ENCODE peak calls at places on chromosome 15, in six cellular contexts. L is IMR-90, I is H9, Y is neuronal stem cell, K is mesenchymal stem cell, B is trophoblast cell. Z is an unnamed sample.

GRCh38 chr15:58410353-58410752 is 21.4 kb upstream of the LIPC start:
- DNase-seq in L (peak), I (no peak), Y (no peak), K (no peak), B (no peak), Z (no peak)

GRCh38 chr15:77609558-77609957 is 23.2 kb downstream of the LINGO1 start:
- DNase-seq in L (no peak), I (no peak), Y (no peak), K (no peak), B (no peak), Z (no peak)

GRCh38 chr15:29988689-29989088 is 94.1 kb upstream of the GOLGA8J start:
- DNase-seq in L (peak), I (no peak), Y (no peak), K (no peak), B (no peak), Z (no peak)

GRCh38 chr15:73927476-73928240 is 1.4 kb downstream of the LOXL1 start:
- DNase-seq in L (peak), I (peak), Y (no peak), K (no peak), B (peak), Z (peak)

GRCh38 chr15:80494311-80494710 is 90.1 kb downstream of the ARNT2 start:
- DNase-seq in L (peak), I (no peak), Y (no peak), K (peak), B (peak), Z (no peak)

GRCh38 chr15:56770191-56770590 is 36.9 kb upstream of the ZNF280D start:
- DNase-seq in L (no peak), I (no peak), Y (no peak), K (no peak), B (no peak), Z (no peak)

GRCh38 chr15:85154061-85154460 is 172.4 kb downstream of the PDE8A start:
- DNase-seq in L (no peak), I (no peak), Y (no peak), K (no peak), B (no peak), Z (no peak)

GRCh38 chr15:67573194-67573593 is 30.7 kb downstream of the MAP2K5 start:
- DNase-seq in L (no peak), I (no peak), Y (no peak), K (no peak), B (no peak), Z (no peak)

GRCh38 chr15:77898811-77899730 is 178.4 kb downstream of the TBC1D2B start:
- DNase-seq in L (no peak), I (no peak), Y (no peak), K (no peak), B (no peak), Z (no peak)

GRCh38 chr15:80161473-80162016 is 8.7 kb downstream of the FAH start:
- DNase-seq in L (no peak), I (no peak), Y (no peak), K (no peak), B (no peak), Z (no peak)

GRCh38 chr15:92647467-92648163 is 8.0 kb downstream of the FAM174B start:
- DNase-seq in L (no peak), I (peak), Y (no peak), K (no peak), B (no peak), Z (no peak)

DNA sequence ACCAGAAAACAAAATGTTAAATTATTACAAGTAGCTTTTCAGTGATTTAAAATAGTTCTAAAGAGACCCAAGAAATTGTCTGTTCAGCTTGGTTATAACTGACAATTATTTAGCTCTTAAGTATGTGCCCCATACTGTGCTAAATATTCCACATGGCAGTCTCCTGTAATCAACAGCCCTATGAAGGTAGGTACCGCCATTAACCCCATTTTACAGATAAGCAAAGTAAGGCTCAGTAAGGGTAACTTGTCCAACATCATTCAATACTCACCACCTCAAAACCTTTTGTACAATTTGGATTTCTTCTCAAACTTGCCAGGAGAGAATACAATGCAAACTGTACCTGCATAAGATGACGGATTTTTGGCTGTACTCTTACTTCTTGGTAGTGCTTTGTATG is 33.9 kb downstream of the ADPGK start:
- DNase-seq in L (no peak), I (no peak), Y (no peak), K (no peak), B (no peak), Z (no peak)
- H3K14ac ChIP-seq in L (no peak), I (no peak), Y (no peak), K (no peak), B (no peak), Z (no peak)

GRCh38 chr15:49083471-49084284 is 37.4 kb upstream of the SECISBP2L start:
- DNase-seq in L (peak), I (no peak), Y (no peak), K (peak), B (peak), Z (no peak)
- H3K14ac ChIP-seq in L (peak), I (no peak), Y (no peak), K (no peak), B (no peak), Z (no peak)

GRCh38 chr15:52862657-52863056 is 72.5 kb upstream of the ONECUT1 start:
- DNase-seq in L (no peak), I (no peak), Y (no peak), K (no peak), B (no peak), Z (no peak)
- H3K14ac ChIP-seq in L (no peak), I (no peak), Y (no peak), K (no peak), B (no peak), Z (no peak)

GRCh38 chr15:94041731-94042130 is 189.6 kb upstream of the MCTP2 start:
- DNase-seq in L (no peak), I (no peak), Y (no peak), K (no peak), B (peak), Z (no peak)

GRCh38 chr15:94040523-94041248 is 190.7 kb upstream of the MCTP2 start:
- DNase-seq in L (no peak), I (no peak), Y (no peak), K (no peak), B (no peak), Z (no peak)

GRCh38 chr15:94047566-94047965 is 183.8 kb upstream of the MCTP2 start:
- DNase-seq in L (no peak), I (no peak), Y (no peak), K (peak), B (no peak), Z (no peak)

GRCh38 chr15:94042163-94042954 is 189.0 kb upstream of the MCTP2 start:
- DNase-seq in L (peak), I (no peak), Y (no peak), K (peak), B (no peak), Z (no peak)
- H3K14ac ChIP-seq in L (no peak), I (no peak), Y (no peak), K (no peak), B (no peak), Z (no peak)

GRCh38 chr15:27028836-27029482 is 58.0 kb downstream of the GABRG3 start:
- DNase-seq in L (no peak), I (no peak), Y (no peak), K (no peak), B (no peak), Z (no peak)

GRCh38 chr15:27025411-27026051 is 54.5 kb downstream of the GABRG3 start:
- DNase-seq in L (no peak), I (no peak), Y (no peak), K (no peak), B (no peak), Z (no peak)

DNA sequence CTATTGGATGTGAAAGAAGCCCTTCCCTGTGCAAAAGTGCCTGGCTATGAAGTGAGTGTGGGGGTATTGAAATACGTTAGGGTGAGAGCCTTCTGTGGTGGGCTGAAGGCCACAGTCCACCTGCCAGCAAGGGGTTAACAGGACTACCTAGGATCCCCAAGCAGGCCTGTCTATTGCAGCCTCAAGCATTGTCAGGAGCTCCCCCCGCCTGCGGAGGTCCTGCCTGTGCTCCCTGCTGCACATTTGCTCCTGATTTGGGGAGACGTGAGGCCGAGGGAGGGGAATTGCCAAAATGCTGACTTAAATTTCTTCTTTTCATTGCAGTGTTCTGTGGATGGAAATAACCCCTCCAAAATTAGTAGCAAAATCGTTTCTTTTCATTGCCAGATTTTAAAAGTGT is 56.2 kb downstream of the GABRG3 start:
- DNase-seq in L (no peak), I (no peak), Y (no peak), K (no peak), B (no peak), Z (no peak)
- H3K14ac ChIP-seq in L (no peak), I (no peak), Y (no peak), K (no peak), B (no peak), Z (no peak)

Z was measured in H1.